ENCODE peak calls at places on chromosomes 6 and 20, in six cellular contexts. One of them, this sample, is unnamed.
A peak's percentile ranks its signal among the peaks of the same experiment; 100 is the strongest.

GRCh38 chr6:15400572-15401004 is 154.7 kb downstream of the JARID2 start:
- DNase-seq in HFFc6: no peak
- DNase-seq in stomach: no peak
- DNase-seq in mucosa of descending colon: peak; percentile 67
- DNase-seq in CD4-positive, CD25-positive, alpha-beta regulatory T cell: no peak
- DNase-seq in Caki2: no peak
- DNase-seq in this sample: peak; percentile 48

GRCh38 chr6:127464161-127464880 is 5.1 kb upstream of the KIAA0408 start:
- DNase-seq in HFFc6: peak; percentile 76
- DNase-seq in stomach: no peak
- DNase-seq in mucosa of descending colon: no peak
- DNase-seq in CD4-positive, CD25-positive, alpha-beta regulatory T cell: no peak
- DNase-seq in Caki2: no peak
- DNase-seq in this sample: no peak

GRCh38 chr6:31035862-31036497 is 25.7 kb downstream of the MUC22 start:
- DNase-seq in HFFc6: no peak
- DNase-seq in stomach: no peak
- DNase-seq in mucosa of descending colon: no peak
- DNase-seq in CD4-positive, CD25-positive, alpha-beta regulatory T cell: no peak
- DNase-seq in Caki2: no peak
- DNase-seq in this sample: no peak

GRCh38 chr6:40398034-40398679 is 189.0 kb downstream of the LRFN2 start:
- DNase-seq in HFFc6: no peak
- DNase-seq in stomach: no peak
- DNase-seq in mucosa of descending colon: no peak
- DNase-seq in CD4-positive, CD25-positive, alpha-beta regulatory T cell: no peak
- DNase-seq in Caki2: no peak
- DNase-seq in this sample: peak; percentile 35

GRCh38 chr20:23587631-23588030 is 18.1 kb downstream of the CST9 start:
- DNase-seq in HFFc6: no peak
- DNase-seq in stomach: no peak
- DNase-seq in mucosa of descending colon: no peak
- DNase-seq in CD4-positive, CD25-positive, alpha-beta regulatory T cell: no peak
- DNase-seq in Caki2: no peak
- DNase-seq in this sample: no peak

GRCh38 chr20:9301129-9302072 is 213.0 kb upstream of the LAMP5 start:
- DNase-seq in HFFc6: peak; percentile 13
- DNase-seq in stomach: no peak
- DNase-seq in mucosa of descending colon: no peak
- DNase-seq in CD4-positive, CD25-positive, alpha-beta regulatory T cell: no peak
- DNase-seq in Caki2: no peak
- DNase-seq in this sample: no peak

GRCh38 chr6:3231213-3232016 is 4.0 kb upstream of the TUBB2B start:
- DNase-seq in HFFc6: peak; percentile 68
- DNase-seq in stomach: peak; percentile 82
- DNase-seq in mucosa of descending colon: peak; percentile 63
- DNase-seq in CD4-positive, CD25-positive, alpha-beta regulatory T cell: no peak
- DNase-seq in Caki2: peak; percentile 86
- DNase-seq in this sample: peak; percentile 90

GRCh38 chr6:157823001-157823522 is at the start of gene SNX9:
- DNase-seq in HFFc6: peak; percentile 56
- DNase-seq in stomach: peak; percentile 84
- DNase-seq in mucosa of descending colon: peak; percentile 88
- DNase-seq in CD4-positive, CD25-positive, alpha-beta regulatory T cell: peak; percentile 59
- DNase-seq in Caki2: peak; percentile 51
- DNase-seq in this sample: peak; percentile 88

GRCh38 chr20:3123542-3123941 is 36.1 kb downstream of the FASTKD5 start:
- DNase-seq in HFFc6: no peak
- DNase-seq in stomach: no peak
- DNase-seq in mucosa of descending colon: no peak
- DNase-seq in CD4-positive, CD25-positive, alpha-beta regulatory T cell: no peak
- DNase-seq in Caki2: no peak
- DNase-seq in this sample: no peak

GRCh38 chr20:22791877-22792525 is 207.6 kb upstream of the FOXA2 start:
- DNase-seq in HFFc6: no peak
- DNase-seq in stomach: no peak
- DNase-seq in mucosa of descending colon: no peak
- DNase-seq in CD4-positive, CD25-positive, alpha-beta regulatory T cell: no peak
- DNase-seq in Caki2: no peak
- DNase-seq in this sample: no peak

GRCh38 chr6:168385858-168386735 is 54.9 kb upstream of the SMOC2 start:
- DNase-seq in HFFc6: no peak
- DNase-seq in stomach: peak; percentile 63
- DNase-seq in mucosa of descending colon: peak; percentile 22
- DNase-seq in CD4-positive, CD25-positive, alpha-beta regulatory T cell: no peak
- DNase-seq in Caki2: no peak
- DNase-seq in this sample: no peak

GRCh38 chr20:19070681-19071441 is 141.6 kb upstream of the SLC24A3 start:
- DNase-seq in HFFc6: no peak
- DNase-seq in stomach: no peak
- DNase-seq in mucosa of descending colon: no peak
- DNase-seq in CD4-positive, CD25-positive, alpha-beta regulatory T cell: no peak
- DNase-seq in Caki2: no peak
- DNase-seq in this sample: no peak

GRCh38 chr20:3119044-3119443 is 34.5 kb upstream of the AVP start:
- DNase-seq in HFFc6: no peak
- DNase-seq in stomach: no peak
- DNase-seq in mucosa of descending colon: no peak
- DNase-seq in CD4-positive, CD25-positive, alpha-beta regulatory T cell: no peak
- DNase-seq in Caki2: no peak
- DNase-seq in this sample: no peak

GRCh38 chr20:48189177-48189576 is 403.9 kb upstream of the SULF2 start:
- DNase-seq in HFFc6: no peak
- DNase-seq in stomach: no peak
- DNase-seq in mucosa of descending colon: no peak
- DNase-seq in CD4-positive, CD25-positive, alpha-beta regulatory T cell: no peak
- DNase-seq in Caki2: peak; percentile 20
- DNase-seq in this sample: no peak

GRCh38 chr6:111663232-111663631 is 57.6 kb upstream of the TRAF3IP2 start:
- DNase-seq in HFFc6: no peak
- DNase-seq in stomach: no peak
- DNase-seq in mucosa of descending colon: no peak
- DNase-seq in CD4-positive, CD25-positive, alpha-beta regulatory T cell: no peak
- DNase-seq in Caki2: no peak
- DNase-seq in this sample: no peak

GRCh38 chr20:47980336-47981177 is 195.3 kb upstream of the SULF2 start:
- DNase-seq in HFFc6: no peak
- DNase-seq in stomach: no peak
- DNase-seq in mucosa of descending colon: no peak
- DNase-seq in CD4-positive, CD25-positive, alpha-beta regulatory T cell: no peak
- DNase-seq in Caki2: no peak
- DNase-seq in this sample: no peak

GRCh38 chr20:42219005-42219404 is 600.8 kb upstream of the CHD6 start:
- DNase-seq in HFFc6: no peak
- DNase-seq in stomach: no peak
- DNase-seq in mucosa of descending colon: no peak
- DNase-seq in CD4-positive, CD25-positive, alpha-beta regulatory T cell: no peak
- DNase-seq in Caki2: no peak
- DNase-seq in this sample: no peak

GRCh38 chr6:32886674-32887383 is 32.8 kb downstream of the PSMB9 start:
- DNase-seq in HFFc6: peak; percentile 86
- DNase-seq in stomach: no peak
- DNase-seq in mucosa of descending colon: no peak
- DNase-seq in CD4-positive, CD25-positive, alpha-beta regulatory T cell: no peak
- DNase-seq in Caki2: peak; percentile 58
- DNase-seq in this sample: no peak

GRCh38 chr6:134295953-134296553 is 21.9 kb downstream of the SGK1 start:
- DNase-seq in HFFc6: peak; percentile 97
- DNase-seq in stomach: no peak
- DNase-seq in mucosa of descending colon: no peak
- DNase-seq in CD4-positive, CD25-positive, alpha-beta regulatory T cell: no peak
- DNase-seq in Caki2: peak; percentile 92
- DNase-seq in this sample: no peak

GRCh38 chr6:33989016-33989854 is 156.7 kb downstream of the GRM4 start:
- DNase-seq in HFFc6: no peak
- DNase-seq in stomach: peak; percentile 24
- DNase-seq in mucosa of descending colon: no peak
- DNase-seq in CD4-positive, CD25-positive, alpha-beta regulatory T cell: no peak
- DNase-seq in Caki2: no peak
- DNase-seq in this sample: no peak

GRCh38 chr6:87001494-87001893 is 64.2 kb downstream of the HTR1E start:
- DNase-seq in HFFc6: no peak
- DNase-seq in stomach: no peak
- DNase-seq in mucosa of descending colon: no peak
- DNase-seq in CD4-positive, CD25-positive, alpha-beta regulatory T cell: no peak
- DNase-seq in Caki2: no peak
- DNase-seq in this sample: no peak

GRCh38 chr6:147043994-147044477 is 160.2 kb upstream of the STXBP5 start:
- DNase-seq in HFFc6: no peak
- DNase-seq in stomach: no peak
- DNase-seq in mucosa of descending colon: no peak
- DNase-seq in CD4-positive, CD25-positive, alpha-beta regulatory T cell: no peak
- DNase-seq in Caki2: peak; percentile 28
- DNase-seq in this sample: no peak

GRCh38 chr20:22819784-22820183 is 215.3 kb upstream of the SSTR4 start:
- DNase-seq in HFFc6: no peak
- DNase-seq in stomach: no peak
- DNase-seq in mucosa of descending colon: no peak
- DNase-seq in CD4-positive, CD25-positive, alpha-beta regulatory T cell: no peak
- DNase-seq in Caki2: no peak
- DNase-seq in this sample: no peak

This sample was measured in right lobe of liver.